ENCODE peak calls at places on chromosomes 6 and 20, in seven cellular contexts. F, O, S, K, T, Z and J are unnamed samples.
A peak's percentile ranks its signal among the peaks of the same experiment; 100 is the strongest.

GRCh38 chr20:50434653-50435396 is 75.4 kb upstream of the PTPN1 start:
- DNase-seq in F (no peak), O (no peak), S (no peak), K (no peak), T (no peak), Z (no peak), J (no peak)

GRCh38 chr6:10633216-10633615 is 61.2 kb downstream of the C6orf52 start:
- DNase-seq in F (peak; percentile 20), O (no peak), S (no peak), K (no peak), T (peak; percentile 77), Z (no peak), J (peak; percentile 34)

GRCh38 chr20:37816726-37817125 is 86.2 kb upstream of the VSTM2L start:
- DNase-seq in F (no peak), O (no peak), S (no peak), K (no peak), T (no peak), Z (no peak), J (no peak)

GRCh38 chr6:13228264-13229204 is 99.8 kb downstream of the TBC1D7 start:
- DNase-seq in F (no peak), O (no peak), S (no peak), K (no peak), T (no peak), Z (no peak), J (no peak)

GRCh38 chr20:23161244-23161875 is 75.2 kb upstream of the CD93 start:
- DNase-seq in F (no peak), O (no peak), S (no peak), K (no peak), T (no peak), Z (no peak), J (no peak)

GRCh38 chr20:63167026-63167917 is 48.7 kb downstream of the YTHDF1 start:
- DNase-seq in F (no peak), O (no peak), S (no peak), K (no peak), T (no peak), Z (no peak), J (no peak)

GRCh38 chr6:137851669-137852068 is 15.4 kb upstream of the TNFAIP3 start:
- DNase-seq in F (no peak), O (no peak), S (no peak), K (no peak), T (no peak), Z (no peak), J (peak; percentile 16)

GRCh38 chr20:24949756-24950127 is 673 bp downstream of the CST7 start:
- DNase-seq in F (peak; percentile 29), O (peak; percentile 58), S (no peak), K (no peak), T (no peak), Z (no peak), J (peak; percentile 53)

GRCh38 chr6:129491436-129491835 is 218.5 kb downstream of the ARHGAP18 start:
- DNase-seq in F (no peak), O (no peak), S (no peak), K (no peak), T (no peak), Z (no peak), J (no peak)